ENCODE peak calls at places on chromosomes 2 and 18, in nine cellular contexts. O is right lobe of liver, V is tibial nerve, C is IMR-90, Y is uterus, J is transverse colon, N is Peyer's patch, K is sigmoid colon, G is endothelial cell of umbilical vein. X is an unnamed sample. For H3K36me3, the result is how much of the 10 kb centered on the place peaks cover.

GRCh38 chr2:190655570-190655969 is 6.7 kb downstream of the NAB1 start:
- DNase-seq in O (no peak), V (no peak), C (no peak), Y (no peak), J (no peak), N (no peak), K (no peak), G (no peak), X (no peak)

GRCh38 chr2:188353282-188353681 is 61.6 kb downstream of the GULP1 start:
- DNase-seq in O (no peak), V (no peak), C (no peak), Y (no peak), J (no peak), N (no peak), K (no peak), G (no peak), X (no peak)

GRCh38 chr2:38192976-38193375 is 117.0 kb upstream of the CYP1B1 start:
- DNase-seq in O (no peak), V (no peak), C (no peak), Y (no peak), J (no peak), N (no peak), K (no peak), G (no peak), X (no peak)

GRCh38 chr2:169109502-169110409 is 40.4 kb downstream of the DHRS9 start:
- DNase-seq in O (peak), V (peak), C (peak), Y (peak), J (peak), N (peak), K (peak), G (peak), X (peak)

GRCh38 chr2:178413472-178414265 is 37.3 kb downstream of the PRKRA start:
- DNase-seq in O (peak), V (peak), C (peak), Y (peak), J (peak), N (peak), K (peak), G (peak), X (peak)

GRCh38 chr2:10447300-10448207 is 573 bp downstream of the ODC1 start:
- DNase-seq in O (peak), V (peak), C (peak), Y (no peak), J (peak), N (peak), K (no peak), G (peak), X (peak)

GRCh38 chr18:59950215-59950944 is 50.6 kb downstream of the PMAIP1 start:
- DNase-seq in O (no peak), V (no peak), C (peak), Y (no peak), J (no peak), N (no peak), K (no peak), G (no peak), X (no peak)

GRCh38 chr2:9843229-9844035 is at the start of gene TAF1B:
- DNase-seq in O (peak), V (peak), C (peak), Y (peak), J (peak), N (peak), K (peak), G (peak), X (peak)

GRCh38 chr2:46336560-46336959 is 39.4 kb downstream of the EPAS1 start:
- DNase-seq in O (no peak), V (no peak), C (peak), Y (no peak), J (no peak), N (no peak), K (no peak), G (no peak), X (no peak)

GRCh38 chr2:235366390-235366789 is 127.5 kb upstream of the AGAP1 start:
- DNase-seq in O (no peak), V (no peak), C (no peak), Y (no peak), J (no peak), N (no peak), K (no peak), G (no peak), X (no peak)

GRCh38 chr2:16031055-16031847 is 90.9 kb downstream of the MYCN start:
- DNase-seq in O (no peak), V (no peak), C (no peak), Y (no peak), J (no peak), N (no peak), K (no peak), G (no peak), X (no peak)

GRCh38 chr2:36565712-36566111 is 32.3 kb downstream of the FEZ2 start:
- DNase-seq in O (no peak), V (no peak), C (no peak), Y (no peak), J (no peak), N (no peak), K (no peak), G (no peak), X (no peak)

GRCh38 chr2:174771631-174772491 is 7.6 kb upstream of the CHRNA1 start:
- DNase-seq in O (peak), V (peak), C (peak), Y (peak), J (peak), N (peak), K (peak), G (peak), X (peak)

GRCh38 chr2:196230051-196230450 is 58.7 kb upstream of the STK17B start:
- DNase-seq in O (no peak), V (no peak), C (no peak), Y (no peak), J (peak), N (peak), K (no peak), G (no peak), X (no peak)

GRCh38 chr18:68985172-68985820 is 187.4 kb downstream of the CCDC102B start:
- DNase-seq in O (no peak), V (no peak), C (no peak), Y (no peak), J (no peak), N (no peak), K (no peak), G (no peak), X (no peak)

GRCh38 chr18:24770625-24771024 is 310.2 kb downstream of the HRH4 start:
- DNase-seq in O (no peak), V (no peak), C (peak), Y (no peak), J (no peak), N (no peak), K (no peak), G (no peak), X (no peak)

GRCh38 chr2:191854385-191855372 is 7.8 kb upstream of the CAVIN2 start:
- DNase-seq in O (no peak), V (no peak), C (no peak), Y (no peak), J (no peak), N (no peak), K (no peak), G (peak), X (no peak)

GRCh38 chr18:9814431-9814830 is 71.3 kb upstream of the TXNDC2 start:
- DNase-seq in O (no peak), V (no peak), C (peak), Y (no peak), J (no peak), N (no peak), K (no peak), G (peak), X (no peak)

GRCh38 chr2:109383505-109384307 is 230.1 kb downstream of the SEPTIN10 start:
- DNase-seq in O (peak), V (no peak), C (no peak), Y (peak), J (no peak), N (peak), K (peak), G (no peak), X (no peak)

GRCh38 chr2:55839182-55839819 is 84.3 kb downstream of the EFEMP1 start:
- DNase-seq in O (peak), V (no peak), C (peak), Y (no peak), J (no peak), N (no peak), K (no peak), G (no peak), X (no peak)

GRCh38 chr2:163157891-163158511 is 319.4 kb upstream of the KCNH7 start:
- DNase-seq in O (no peak), V (no peak), C (peak), Y (no peak), J (no peak), N (no peak), K (no peak), G (peak), X (no peak)

GRCh38 chr18:79856119-79857080 is 58.7 kb downstream of the KCNG2 start:
- DNase-seq in O (no peak), V (no peak), C (peak), Y (no peak), J (no peak), N (no peak), K (no peak), G (no peak), X (peak)

GRCh38 chr18:45207328-45207727 is 407.9 kb upstream of the SLC14A2 start:
- DNase-seq in O (no peak), V (no peak), C (no peak), Y (no peak), J (no peak), N (no peak), K (no peak), G (no peak), X (no peak)

GRCh38 chr2:96762529-96763253 is 2.0 kb downstream of the CNNM4 start:
- DNase-seq in O (no peak), V (no peak), C (no peak), Y (no peak), J (no peak), N (no peak), K (no peak), G (no peak), X (no peak)

GRCh38 chr2:230411484-230412368 is 4.3 kb upstream of the SP100 start:
- DNase-seq in O (peak), V (peak), C (peak), Y (peak), J (peak), N (peak), K (peak), G (peak), X (peak)

GRCh38 chr2:37085731-37086147 is 1.4 kb downstream of the GPATCH11 start:
- DNase-seq in O (no peak), V (no peak), C (peak), Y (no peak), J (no peak), N (no peak), K (no peak), G (no peak), X (no peak)

GRCh38 chr18:12318334-12318697 is 10.3 kb downstream of the TUBB6 start:
- DNase-seq in O (no peak), V (no peak), C (no peak), Y (no peak), J (no peak), N (no peak), K (peak), G (no peak), X (no peak)

GRCh38 chr2:101958071-101958470 is 33.7 kb upstream of the IL1R2 start:
- DNase-seq in O (no peak), V (no peak), C (no peak), Y (no peak), J (no peak), N (no peak), K (no peak), G (no peak), X (no peak)

GRCh38 chr2:30273574-30273929 is 42.2 kb downstream of the LBH start:
- DNase-seq in O (no peak), V (no peak), C (no peak), Y (no peak), J (no peak), N (no peak), K (no peak), G (no peak), X (no peak)

GRCh38 chr18:21597616-21598015 is 2.9 kb downstream of the ESCO1 start:
- DNase-seq in O (no peak), V (no peak), C (no peak), Y (no peak), J (no peak), N (no peak), K (no peak), G (no peak), X (no peak)

GRCh38 chr18:43563780-43564179 is 286.5 kb upstream of the SYT4 start:
- DNase-seq in O (no peak), V (no peak), C (peak), Y (no peak), J (no peak), N (no peak), K (no peak), G (peak), X (peak)

GRCh38 chr2:242010567-242011513 is 141.3 kb downstream of the RTP5 start:
- DNase-seq in O (peak), V (no peak), C (peak), Y (no peak), J (peak), N (no peak), K (peak), G (no peak), X (no peak)

GRCh38 chr2:168661404-168661869 is 141.0 kb upstream of the NOSTRIN start:
- DNase-seq in O (no peak), V (no peak), C (no peak), Y (no peak), J (no peak), N (no peak), K (no peak), G (no peak), X (no peak)

DNA sequence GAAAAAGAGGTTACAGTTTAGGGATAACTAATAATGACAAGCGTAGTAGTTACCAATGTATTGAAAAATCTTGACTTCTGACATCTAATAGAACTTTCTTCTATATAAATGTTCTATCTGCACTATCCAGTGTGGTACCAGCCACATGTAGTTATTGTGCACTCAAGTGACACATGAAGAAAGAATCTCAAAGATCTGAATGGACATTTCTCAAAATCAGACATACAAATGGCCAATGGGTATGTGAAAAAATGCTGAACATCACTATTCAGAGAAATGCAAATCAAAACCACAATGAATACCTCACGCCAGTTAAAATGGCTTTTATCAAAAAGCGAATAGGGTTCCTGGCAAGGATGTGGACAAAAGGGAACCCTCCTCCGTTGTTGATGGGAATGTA is 37.6 kb upstream of the SMCHD1 start:
- DNase-seq in O (no peak), V (no peak), C (peak), Y (no peak), J (no peak), N (no peak), K (no peak), G (no peak), X (no peak)
- H3K27ac ChIP-seq in O (no peak), V (no peak), C (no peak), Y (no peak), J (no peak), N (no peak), K (no peak), G (no peak), X (no peak)

DNA sequence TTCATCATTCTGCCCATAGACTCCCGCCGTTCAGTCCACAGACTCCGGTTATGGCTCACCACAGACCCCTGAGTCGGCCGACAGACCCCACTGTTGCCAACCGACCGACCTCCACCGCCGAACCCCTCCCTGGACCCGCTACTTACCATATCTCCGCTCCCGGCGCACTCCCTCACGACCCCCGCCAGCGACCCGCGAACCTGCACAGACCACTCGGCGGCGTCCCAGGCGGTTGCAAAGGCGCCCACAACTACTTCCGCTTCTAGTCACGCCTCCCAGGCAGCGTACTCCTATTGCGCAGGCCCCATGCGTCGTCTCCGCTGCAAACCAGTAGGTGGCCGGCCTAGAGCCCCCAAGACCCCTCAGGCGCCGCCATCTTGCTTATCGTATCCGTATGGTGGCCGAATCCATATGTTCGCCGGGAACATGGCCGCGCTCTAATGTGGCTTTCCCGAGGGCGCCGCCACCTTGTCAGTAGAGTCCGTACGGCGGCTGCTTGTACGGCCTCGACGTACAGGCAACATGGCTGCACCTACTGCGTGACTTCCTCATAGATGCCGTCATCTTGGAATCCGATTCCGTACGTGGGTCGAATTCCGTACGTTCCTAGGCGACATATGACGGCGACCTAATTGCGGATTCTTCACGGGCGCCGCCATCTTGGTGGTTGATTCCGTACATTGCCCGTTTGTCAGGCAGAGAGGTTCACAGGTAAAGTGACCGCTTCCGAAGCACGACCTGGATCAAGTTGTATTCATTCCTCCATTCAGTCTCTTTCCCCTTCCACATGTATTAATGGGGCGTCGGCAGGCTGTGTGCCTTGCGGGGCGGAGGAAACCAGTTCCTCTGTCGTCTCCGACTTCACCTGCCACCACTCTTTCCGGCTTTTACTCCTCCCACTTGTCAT is at the start of gene CXXC1:
- DNase-seq in O (peak), V (peak), C (peak), Y (peak), J (peak), N (peak), K (peak), G (peak), X (peak)
- TF ChIP-seq POLR2A in O (peak), V (no peak), C (no peak), Y (peak), J (peak), N (peak), K (no peak), G (peak), X (no peak)

GRCh38 chr2:121386102-121386501 is 101.1 kb upstream of the TFCP2L1 start:
- DNase-seq in O (no peak), V (no peak), C (no peak), Y (no peak), J (no peak), N (no peak), K (no peak), G (no peak), X (no peak)
- H3K36me3 ChIP-seq in O (under half), V (under half), C (under half), Y (under half), J (under half), N (under half), K (half or more), G (under half), X (under half)

DNA sequence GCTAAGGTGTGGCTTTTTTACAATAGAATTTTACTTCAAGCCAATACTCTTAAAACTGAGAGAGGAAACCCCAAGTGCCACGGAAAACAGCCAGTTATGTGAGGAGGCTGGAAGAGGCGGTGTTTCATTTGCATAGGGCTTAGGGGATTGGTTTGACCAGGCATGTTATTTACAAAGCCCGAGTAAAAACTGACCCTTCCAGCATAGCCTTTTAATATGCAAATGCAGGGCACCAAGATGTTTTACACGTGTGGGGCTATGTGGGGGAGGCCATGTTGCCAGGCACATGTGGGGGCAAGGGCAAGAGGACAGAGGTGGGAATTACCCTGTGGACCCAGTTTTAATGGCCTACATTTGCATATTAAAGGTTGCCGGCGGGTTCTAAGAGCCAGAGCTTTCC is 11.5 kb upstream of the SUMO1 start:
- DNase-seq in O (no peak), V (no peak), C (no peak), Y (no peak), J (no peak), N (no peak), K (no peak), G (no peak), X (no peak)
- H3K27ac ChIP-seq in O (no peak), V (no peak), C (no peak), Y (no peak), J (no peak), N (no peak), K (no peak), G (peak), X (no peak)

X was measured in adrenal gland.